ENCODE peak calls at places on chromosome X, in ten cellular contexts. D, F, I, X, H, O, J, G, V and Y are unnamed samples.

GRCh38 chrX:144681501-144681900 is 565.8 kb upstream of the SPANXN1 start:
- DNase-seq in D (no peak), F (no peak), I (peak), X (no peak), H (peak), O (peak), J (no peak), G (no peak), V (no peak), Y (no peak)

GRCh38 chrX:65196758-65197371 is 220.6 kb upstream of the ZC4H2 start:
- DNase-seq in D (no peak), F (peak), I (peak), X (peak), H (no peak), O (no peak), J (no peak), G (peak), V (peak), Y (no peak)

GRCh38 chrX:77953708-77954107 is 15.7 kb downstream of the PGAM4 start:
- DNase-seq in D (peak), F (no peak), I (peak), X (no peak), H (no peak), O (no peak), J (no peak), G (no peak), V (no peak), Y (no peak)

GRCh38 chrX:18938710-18939109 is 45.2 kb downstream of the PHKA2 start:
- DNase-seq in D (no peak), F (no peak), I (no peak), X (no peak), H (no peak), O (peak), J (no peak), G (no peak), V (peak), Y (no peak)

GRCh38 chrX:48648299-48648698 is 35.3 kb upstream of the WAS start:
- DNase-seq in D (peak), F (peak), I (peak), X (peak), H (peak), O (peak), J (peak), G (peak), V (peak), Y (peak)

GRCh38 chrX:113421432-113421831 is 580.8 kb upstream of the AMOT start:
- DNase-seq in D (no peak), F (no peak), I (no peak), X (no peak), H (no peak), O (no peak), J (no peak), G (no peak), V (no peak), Y (no peak)

GRCh38 chrX:21799767-21800166 is 39.6 kb upstream of the MBTPS2 start:
- DNase-seq in D (no peak), F (no peak), I (no peak), X (no peak), H (no peak), O (no peak), J (no peak), G (no peak), V (no peak), Y (no peak)

GRCh38 chrX:95076449-95076848 is 1402.4 kb downstream of the FAM133A start:
- DNase-seq in D (peak), F (no peak), I (peak), X (no peak), H (peak), O (peak), J (no peak), G (peak), V (no peak), Y (no peak)

GRCh38 chrX:47146121-47146935 is 1.3 kb downstream of the RBM10 start:
- DNase-seq in D (no peak), F (no peak), I (no peak), X (no peak), H (peak), O (no peak), J (no peak), G (no peak), V (no peak), Y (no peak)

GRCh38 chrX:108224727-108225455 is 133.3 kb downstream of the ATG4A start:
- DNase-seq in D (peak), F (no peak), I (peak), X (no peak), H (peak), O (peak), J (no peak), G (peak), V (peak), Y (no peak)

GRCh38 chrX:95346854-95347253 is 1337.8 kb upstream of the DIAPH2 start:
- DNase-seq in D (no peak), F (no peak), I (peak), X (no peak), H (peak), O (peak), J (no peak), G (no peak), V (no peak), Y (no peak)

GRCh38 chrX:110286126-110286525 is 31.8 kb downstream of the AMMECR1 start:
- DNase-seq in D (peak), F (no peak), I (peak), X (no peak), H (peak), O (peak), J (no peak), G (no peak), V (no peak), Y (no peak)